ENCODE peak calls at places on chromosomes 16 and 17, in eight cellular contexts. Z, O, T, A, U, E, Q and R are unnamed samples.

GRCh38 chr17:65531508-65532431 is 29.7 kb downstream of the AXIN2 start:
- DNase-seq in Z (no peak), O (peak), T (no peak), A (peak), U (no peak), E (no peak), Q (peak), R (no peak)

GRCh38 chr16:55292491-55292890 is 31.5 kb upstream of the IRX6 start:
- DNase-seq in Z (no peak), O (no peak), T (peak), A (no peak), U (no peak), E (no peak), Q (peak), R (no peak)

GRCh38 chr17:72590882-72591499 is 470.2 kb downstream of the SOX9 start:
- DNase-seq in Z (no peak), O (no peak), T (no peak), A (no peak), U (peak), E (no peak), Q (no peak), R (no peak)

GRCh38 chr17:7833011-7833794 is 814 bp upstream of the KDM6B start:
- DNase-seq in Z (no peak), O (no peak), T (peak), A (no peak), U (no peak), E (no peak), Q (no peak), R (no peak)

GRCh38 chr16:50534958-50535357 is 13.2 kb upstream of the NKD1 start:
- DNase-seq in Z (no peak), O (no peak), T (no peak), A (no peak), U (no peak), E (no peak), Q (no peak), R (peak)

GRCh38 chr17:37824534-37825485 is 80.0 kb upstream of the HNF1B start:
- DNase-seq in Z (no peak), O (no peak), T (peak), A (no peak), U (peak), E (peak), Q (peak), R (no peak)

GRCh38 chr17:21379080-21379711 is 3.0 kb downstream of the KCNJ12 start:
- DNase-seq in Z (no peak), O (peak), T (no peak), A (no peak), U (no peak), E (no peak), Q (no peak), R (no peak)

GRCh38 chr17:83124871-83125514 is 45.6 kb downstream of the METRNL start:
- DNase-seq in Z (no peak), O (no peak), T (peak), A (no peak), U (no peak), E (no peak), Q (no peak), R (no peak)

GRCh38 chr17:82232876-82233785 is 4.3 kb downstream of the SLC16A3 start:
- DNase-seq in Z (peak), O (peak), T (no peak), A (no peak), U (no peak), E (no peak), Q (no peak), R (no peak)

GRCh38 chr17:29347831-29348281 is 42.3 kb upstream of the TAOK1 start:
- DNase-seq in Z (no peak), O (no peak), T (no peak), A (no peak), U (peak), E (no peak), Q (no peak), R (no peak)

GRCh38 chr17:7356779-7357178 is 1.8 kb downstream of the TMEM95 start:
- DNase-seq in Z (no peak), O (no peak), T (no peak), A (no peak), U (no peak), E (no peak), Q (no peak), R (no peak)

GRCh38 chr16:9007177-9007794 is 43.6 kb upstream of the USP7 start:
- DNase-seq in Z (no peak), O (no peak), T (no peak), A (no peak), U (no peak), E (no peak), Q (no peak), R (no peak)

GRCh38 chr17:61967729-61968128 is 39.9 kb upstream of the INTS2 start:
- DNase-seq in Z (no peak), O (no peak), T (no peak), A (no peak), U (no peak), E (no peak), Q (no peak), R (no peak)

GRCh38 chr16:86662195-86662594 is 83.8 kb downstream of the FOXL1 start:
- DNase-seq in Z (no peak), O (no peak), T (no peak), A (no peak), U (peak), E (no peak), Q (no peak), R (no peak)

GRCh38 chr16:53839150-53839549 is 135.2 kb downstream of the FTO start:
- DNase-seq in Z (no peak), O (no peak), T (no peak), A (no peak), U (peak), E (peak), Q (no peak), R (no peak)

GRCh38 chr16:58094026-58094425 is 35.2 kb downstream of the CFAP20 start:
- DNase-seq in Z (no peak), O (no peak), T (no peak), A (no peak), U (no peak), E (no peak), Q (no peak), R (no peak)

GRCh38 chr17:41287050-41287449 is 11.6 kb downstream of the KRTAP9-7 start:
- DNase-seq in Z (no peak), O (no peak), T (no peak), A (no peak), U (no peak), E (no peak), Q (no peak), R (no peak)

GRCh38 chr16:54517181-54517580 is 230.6 kb upstream of the IRX3 start:
- DNase-seq in Z (no peak), O (no peak), T (no peak), A (no peak), U (no peak), E (no peak), Q (no peak), R (no peak)

GRCh38 chr17:28925912-28926365 is 23.1 kb upstream of the DHRS13 start:
- DNase-seq in Z (peak), O (no peak), T (no peak), A (no peak), U (peak), E (peak), Q (no peak), R (no peak)

GRCh38 chr17:21452377-21453143 is 76.4 kb downstream of the KCNJ12 start:
- DNase-seq in Z (no peak), O (peak), T (peak), A (peak), U (peak), E (peak), Q (peak), R (peak)

GRCh38 chr17:76735006-76735405 is 2.1 kb downstream of the SRSF2 start:
- DNase-seq in Z (peak), O (no peak), T (no peak), A (no peak), U (peak), E (peak), Q (no peak), R (no peak)

GRCh38 chr17:72726936-72727335 is 365.6 kb downstream of the SLC39A11 start:
- DNase-seq in Z (peak), O (no peak), T (no peak), A (no peak), U (peak), E (peak), Q (no peak), R (no peak)

GRCh38 chr17:16352838-16353701 is at the start of gene CENPV:
- DNase-seq in Z (peak), O (peak), T (peak), A (no peak), U (peak), E (no peak), Q (peak), R (no peak)
- TF ChIP-seq CTCF in Z (peak), O (peak), T (no peak), A (no peak), U (no peak), E (peak), Q (no peak), R (peak)

DNA sequence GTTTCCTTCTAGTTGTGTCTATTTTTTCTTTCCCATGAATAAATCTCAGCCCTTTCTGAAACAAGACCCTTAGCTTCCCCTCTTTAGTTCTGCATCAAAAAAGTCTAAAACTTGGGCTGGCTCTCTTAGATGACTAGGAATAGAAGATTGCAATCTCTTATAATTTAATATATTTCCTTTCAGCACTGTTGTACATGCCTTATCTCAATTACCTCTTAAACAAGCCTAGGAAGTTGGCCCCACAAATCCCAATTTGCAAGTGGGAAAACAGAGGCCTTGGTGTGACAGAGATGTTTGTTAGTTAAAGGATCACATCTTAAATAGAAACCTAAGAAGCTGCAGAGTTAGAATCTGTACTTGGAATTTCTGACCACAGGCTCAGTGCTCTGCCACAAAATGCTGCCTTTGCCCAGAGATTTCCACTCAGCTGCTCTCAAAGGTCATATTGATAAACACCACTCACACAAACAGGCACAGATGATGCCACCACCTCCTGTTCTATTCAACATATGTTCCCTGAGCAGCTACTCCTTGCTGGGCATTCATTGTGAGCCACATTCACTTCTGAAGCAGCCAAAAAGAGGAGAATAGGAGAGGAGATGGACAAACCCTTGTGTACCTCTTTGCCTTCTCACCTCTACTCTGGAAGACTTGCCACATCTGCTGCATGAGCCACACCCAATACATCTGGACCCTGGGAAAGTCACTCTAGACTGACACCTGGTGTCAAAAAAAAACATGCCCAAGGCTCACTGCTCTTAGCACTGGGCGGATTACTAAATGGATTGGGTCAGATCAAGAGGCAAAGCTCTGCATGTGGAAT is 5.5 kb downstream of the CCDC182 start:
- DNase-seq in Z (peak), O (no peak), T (peak), A (no peak), U (peak), E (peak), Q (peak), R (no peak)
- TF ChIP-seq CTCF in Z (peak), O (peak), T (peak), A (no peak), U (peak), E (peak), Q (peak), R (peak)

GRCh38 chr17:78325076-78325712 is 34.7 kb downstream of the SOCS3 start:
- DNase-seq in Z (no peak), O (peak), T (no peak), A (peak), U (no peak), E (no peak), Q (no peak), R (no peak)
- TF ChIP-seq CTCF in Z (no peak), O (no peak), T (no peak), A (no peak), U (no peak), E (no peak), Q (no peak), R (no peak)

GRCh38 chr16:67444259-67445125 is 13.6 kb downstream of the HSD11B2 start:
- DNase-seq in Z (no peak), O (no peak), T (peak), A (no peak), U (no peak), E (no peak), Q (no peak), R (no peak)

GRCh38 chr16:67445913-67446907 is 15.3 kb downstream of the HSD11B2 start:
- DNase-seq in Z (no peak), O (peak), T (no peak), A (no peak), U (no peak), E (no peak), Q (no peak), R (no peak)

GRCh38 chr16:67446968-67447507 is 16.1 kb downstream of the HSD11B2 start:
- DNase-seq in Z (no peak), O (no peak), T (no peak), A (no peak), U (no peak), E (no peak), Q (no peak), R (no peak)

GRCh38 chr16:67445126-67445426 is 14.2 kb downstream of the HSD11B2 start:
- DNase-seq in Z (no peak), O (no peak), T (no peak), A (no peak), U (no peak), E (no peak), Q (no peak), R (no peak)

DNA sequence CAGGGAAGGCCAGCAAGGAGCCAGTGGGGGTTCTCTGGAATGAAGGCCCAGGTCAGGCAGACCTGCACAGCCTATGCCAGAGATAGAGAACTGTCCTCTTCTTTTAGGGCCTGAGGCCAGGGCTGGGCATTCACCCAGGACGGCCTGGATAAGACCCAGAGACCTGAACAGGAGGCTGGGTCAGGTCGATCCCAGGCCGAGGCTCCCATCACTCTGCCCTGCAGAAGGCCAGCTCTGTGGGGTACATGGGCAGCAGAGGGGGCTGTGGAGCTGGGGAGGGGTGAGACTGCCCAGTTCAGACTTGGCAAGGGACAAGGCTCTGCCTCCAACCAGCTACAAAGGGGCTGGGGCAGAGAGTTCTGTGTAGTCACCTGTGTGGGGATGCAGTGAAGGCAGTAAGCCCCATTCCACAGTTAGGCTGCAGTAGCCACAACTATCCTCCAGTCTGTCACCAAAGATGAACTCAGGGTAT is 14.6 kb downstream of the HSD11B2 start:
- DNase-seq in Z (no peak), O (peak), T (no peak), A (no peak), U (no peak), E (no peak), Q (no peak), R (no peak)
- TF ChIP-seq CTCF in Z (no peak), O (peak), T (no peak), A (no peak), U (no peak), E (no peak), Q (no peak), R (no peak)

GRCh38 chr16:65342231-65342866 is 220.5 kb upstream of the CDH11 start:
- DNase-seq in Z (no peak), O (no peak), T (no peak), A (no peak), U (no peak), E (no peak), Q (no peak), R (no peak)
- TF ChIP-seq CTCF in Z (no peak), O (no peak), T (peak), A (no peak), U (no peak), E (no peak), Q (peak), R (no peak)

DNA sequence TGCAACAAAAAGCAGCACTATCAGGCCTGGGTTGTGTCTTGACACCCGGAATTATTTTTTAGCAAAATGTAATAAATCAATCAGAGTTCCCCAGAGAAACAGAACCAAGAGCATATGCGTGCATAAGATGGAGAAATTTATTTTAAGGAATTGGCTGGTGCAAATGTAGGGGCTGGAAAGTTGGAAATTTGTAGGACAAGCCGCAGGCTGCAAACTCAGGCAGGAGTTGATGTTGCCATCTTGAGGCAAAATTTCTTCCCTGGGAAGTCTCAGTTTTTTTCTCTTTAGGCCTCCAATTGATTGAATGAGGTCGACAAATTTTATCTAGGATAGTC is 158.9 kb upstream of the FAM20A start:
- DNase-seq in Z (no peak), O (no peak), T (no peak), A (no peak), U (no peak), E (no peak), Q (no peak), R (no peak)
- TF ChIP-seq CTCF in Z (no peak), O (peak), T (no peak), A (peak), U (no peak), E (no peak), Q (no peak), R (no peak)

GRCh38 chr16:62205459-62205858 is 169.2 kb upstream of the CDH8 start:
- DNase-seq in Z (no peak), O (no peak), T (no peak), A (no peak), U (no peak), E (no peak), Q (no peak), R (no peak)
- TF ChIP-seq CTCF in Z (no peak), O (no peak), T (peak), A (no peak), U (no peak), E (no peak), Q (no peak), R (no peak)

DNA sequence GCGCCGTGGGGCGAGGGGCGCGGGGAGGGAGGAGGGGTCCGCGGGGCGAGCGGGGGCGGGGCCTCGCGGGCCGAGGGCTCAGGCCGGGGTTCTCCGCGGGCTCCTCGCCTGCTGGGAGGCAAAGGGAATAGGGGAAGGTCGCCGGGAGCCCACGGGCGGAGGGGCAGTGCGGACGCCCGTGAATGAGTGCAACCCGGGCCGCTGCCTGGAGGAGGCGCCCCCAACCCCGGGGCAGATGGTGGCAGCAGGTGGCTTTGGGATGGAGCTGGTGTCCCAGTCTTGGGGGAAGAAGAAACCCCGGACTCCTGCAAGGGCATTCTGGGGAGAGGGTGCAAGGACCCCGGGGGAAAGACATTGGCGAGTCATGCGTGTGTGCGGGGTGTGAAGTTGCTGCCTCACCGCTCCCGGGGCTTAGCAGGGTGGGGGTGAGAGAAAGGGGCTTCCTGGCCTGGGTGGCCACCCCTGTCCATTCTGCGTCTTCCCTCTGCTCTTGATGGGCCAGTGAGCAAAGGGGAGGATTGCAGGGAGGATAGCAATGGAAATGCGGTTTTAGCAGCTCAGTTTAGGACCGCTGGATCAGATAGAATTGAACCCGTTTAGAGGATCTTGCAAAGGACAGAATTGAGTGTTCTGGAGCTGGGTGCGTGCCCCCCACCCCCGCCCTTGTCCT is 508 bp downstream of the KIAA0513 start:
- DNase-seq in Z (peak), O (no peak), T (no peak), A (no peak), U (no peak), E (no peak), Q (no peak), R (no peak)
- TF ChIP-seq CTCF in Z (peak), O (no peak), T (peak), A (no peak), U (no peak), E (peak), Q (peak), R (peak)

GRCh38 chr16:67013823-67014640 is 14.9 kb upstream of the CBFB start:
- DNase-seq in Z (peak), O (peak), T (peak), A (peak), U (no peak), E (peak), Q (peak), R (peak)
- TF ChIP-seq CTCF in Z (peak), O (peak), T (peak), A (peak), U (no peak), E (peak), Q (no peak), R (peak)

DNA sequence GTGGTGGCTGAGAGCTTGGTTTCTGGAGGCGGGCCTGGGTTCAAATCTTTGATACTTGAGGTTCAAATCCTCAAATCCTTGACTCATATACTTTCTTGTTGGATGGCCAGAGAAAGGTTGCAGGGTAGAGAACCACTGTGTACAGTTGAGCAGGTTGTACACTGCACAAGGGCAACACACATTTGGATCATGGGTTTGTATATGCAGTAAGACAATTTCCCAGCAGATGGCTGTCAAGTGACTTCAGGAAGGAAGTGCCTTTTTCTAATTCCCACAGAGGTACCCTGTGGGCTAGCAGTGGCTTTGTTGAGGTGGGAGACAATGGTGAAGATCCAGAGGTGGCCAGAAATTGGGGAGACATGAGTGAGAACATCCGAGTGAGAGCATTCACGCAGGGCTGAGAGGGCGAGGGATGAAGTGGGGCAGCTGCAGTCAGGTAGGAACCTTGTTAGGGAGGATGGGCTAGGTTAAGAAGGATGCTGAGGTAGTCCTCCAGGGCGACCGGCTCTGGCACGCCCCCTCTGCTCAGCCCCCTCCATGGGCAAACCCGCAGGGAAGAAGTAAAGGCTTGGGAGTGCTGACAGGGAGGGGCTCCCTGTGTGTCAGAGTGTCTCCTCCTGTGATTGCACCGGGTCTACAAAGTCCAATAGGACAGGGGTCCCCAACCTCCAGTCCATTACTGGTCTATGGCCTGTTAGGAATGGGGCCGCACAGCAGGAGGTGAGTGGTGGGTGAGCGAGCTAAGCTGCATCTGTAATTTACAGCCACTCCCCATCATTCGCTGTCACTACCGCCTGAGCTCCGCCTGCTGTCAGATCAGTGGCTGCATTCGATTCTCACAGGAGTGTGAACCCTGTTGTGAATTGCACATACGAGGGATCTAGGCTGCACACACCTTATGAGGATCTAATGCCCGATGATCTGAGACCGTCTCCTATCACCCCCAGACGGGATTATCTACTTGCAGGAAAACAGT is 2.7 kb downstream of the C16orf89 start:
- DNase-seq in Z (peak), O (no peak), T (no peak), A (no peak), U (no peak), E (no peak), Q (no peak), R (no peak)
- TF ChIP-seq CTCF in Z (no peak), O (no peak), T (no peak), A (no peak), U (no peak), E (no peak), Q (no peak), R (no peak)